ENCODE peak calls at places on chromosome 20, in seven cellular contexts. Q, D, S, V, F, X and Z are unnamed samples.

GRCh38 chr20:4090756-4091331 is 75.5 kb upstream of the RNF24 start:
- DNase-seq in Q (no peak), D (peak; percentile 95), S (no peak), V (no peak), F (no peak), X (no peak), Z (peak; percentile 66)

GRCh38 chr20:5171074-5171789 is 44.4 kb downstream of the CDS2 start:
- DNase-seq in Q (peak; percentile 51), D (no peak), S (peak; percentile 34), V (peak; percentile 40), F (no peak), X (no peak), Z (no peak)

GRCh38 chr20:5991623-5992441 is 41.4 kb downstream of the MCM8 start:
- DNase-seq in Q (no peak), D (peak; percentile 61), S (no peak), V (no peak), F (no peak), X (no peak), Z (no peak)

GRCh38 chr20:40942015-40942414 is 86.6 kb upstream of the TOP1 start:
- DNase-seq in Q (no peak), D (no peak), S (no peak), V (no peak), F (no peak), X (no peak), Z (peak; percentile 32)

GRCh38 chr20:58889334-58890072 is 37.0 kb downstream of the GNAS start:
- DNase-seq in Q (peak; percentile 52), D (no peak), S (no peak), V (no peak), F (peak; percentile 87), X (no peak), Z (peak; percentile 34)

GRCh38 chr20:60003776-60004175 is 45.6 kb downstream of the CDH26 start:
- DNase-seq in Q (no peak), D (no peak), S (no peak), V (no peak), F (no peak), X (no peak), Z (no peak)

GRCh38 chr20:47320990-47321805 is 35.3 kb downstream of the ZMYND8 start:
- DNase-seq in Q (no peak), D (no peak), S (no peak), V (no peak), F (no peak), X (no peak), Z (peak; percentile 57)

GRCh38 chr20:43959079-43959919 is 44.6 kb downstream of the TOX2 start:
- DNase-seq in Q (no peak), D (no peak), S (no peak), V (peak; percentile 30), F (peak; percentile 72), X (peak; percentile 81), Z (peak; percentile 56)

GRCh38 chr20:59508729-59509128 is 95.6 kb upstream of the PHACTR3 start:
- DNase-seq in Q (no peak), D (no peak), S (no peak), V (no peak), F (no peak), X (no peak), Z (peak; percentile 51)

GRCh38 chr20:36875702-36876472 is at the start of gene TLDC2:
- DNase-seq in Q (peak; percentile 10), D (no peak), S (no peak), V (no peak), F (peak; percentile 58), X (peak; percentile 50), Z (no peak)
- TF ChIP-seq POLR2A in Q (no peak), D (no peak), S (no peak), V (no peak), F (no peak), X (no peak), Z (no peak)

DNA sequence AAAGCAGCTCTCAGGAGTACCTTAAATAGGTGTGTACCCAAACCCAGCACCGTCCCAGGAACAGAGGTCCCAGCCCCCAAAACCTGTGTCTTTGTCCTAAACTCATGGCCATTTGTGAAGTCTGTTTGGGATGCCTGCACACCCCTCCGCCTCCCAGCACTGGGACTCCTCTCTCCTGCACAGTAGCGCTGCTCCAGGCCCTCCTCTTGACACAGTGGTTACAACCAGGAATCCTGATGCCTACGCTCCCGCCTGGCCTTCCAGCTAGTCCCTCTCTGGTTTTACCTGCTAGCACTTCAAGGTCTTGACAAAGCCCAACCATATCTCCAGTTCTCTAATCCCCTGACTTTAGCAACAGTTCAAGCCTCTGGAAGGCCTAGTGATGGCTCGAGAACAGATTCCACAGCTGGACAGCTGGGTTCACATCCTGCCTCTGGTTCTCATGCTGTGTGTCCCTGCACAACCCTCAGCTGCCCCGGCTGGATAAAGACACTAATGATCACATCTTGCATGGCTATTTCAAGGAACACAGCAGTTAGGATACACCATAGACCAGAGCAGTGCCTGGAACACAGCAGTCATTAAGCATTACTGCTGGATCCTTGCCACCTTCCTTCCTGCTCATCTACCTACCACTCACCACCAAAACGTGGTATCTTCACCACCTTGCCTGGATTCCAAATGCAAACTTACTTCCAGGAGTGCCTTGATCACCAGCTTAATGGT is 5.6 kb downstream of the PSMA7 start:
- DNase-seq in Q (no peak), D (no peak), S (no peak), V (no peak), F (no peak), X (no peak), Z (no peak)
- TF ChIP-seq POLR2A in Q (no peak), D (no peak), S (no peak), V (no peak), F (no peak), X (no peak), Z (no peak)

GRCh38 chr20:51600950-51601349 is 58.4 kb upstream of the NFATC2 start:
- DNase-seq in Q (no peak), D (no peak), S (no peak), V (no peak), F (no peak), X (no peak), Z (no peak)

GRCh38 chr20:51598581-51598980 is 56.1 kb upstream of the NFATC2 start:
- DNase-seq in Q (no peak), D (no peak), S (no peak), V (no peak), F (no peak), X (no peak), Z (no peak)

GRCh38 chr20:51600016-51600420 is 57.5 kb upstream of the NFATC2 start:
- DNase-seq in Q (no peak), D (no peak), S (no peak), V (no peak), F (no peak), X (no peak), Z (no peak)

GRCh38 chr20:51604851-51605250 is 62.3 kb upstream of the NFATC2 start:
- DNase-seq in Q (no peak), D (no peak), S (no peak), V (no peak), F (no peak), X (no peak), Z (no peak)

DNA sequence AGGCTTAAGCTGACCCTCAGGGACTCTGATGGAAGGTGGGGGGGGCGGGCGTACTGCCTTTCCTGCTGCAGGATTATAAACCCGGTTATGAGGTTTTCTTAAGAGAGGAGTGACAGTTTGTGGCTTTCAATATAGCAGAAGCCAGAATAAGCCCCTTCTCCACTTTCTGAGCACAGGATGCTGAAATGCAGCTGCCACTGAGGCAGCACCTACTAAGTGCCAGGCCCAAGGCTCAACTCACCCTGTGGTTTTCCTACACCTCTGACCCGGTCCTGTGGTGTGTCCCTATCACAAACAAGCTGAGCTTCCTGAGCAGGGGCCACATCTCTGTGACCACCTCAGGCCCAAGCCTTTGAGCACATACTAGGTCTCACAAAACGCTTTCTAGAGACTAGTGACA is 59.6 kb upstream of the NFATC2 start:
- DNase-seq in Q (no peak), D (no peak), S (no peak), V (no peak), F (no peak), X (no peak), Z (no peak)
- TF ChIP-seq POLR2A in Q (no peak), D (no peak), S (no peak), V (no peak), F (no peak), X (no peak), Z (no peak)

DNA sequence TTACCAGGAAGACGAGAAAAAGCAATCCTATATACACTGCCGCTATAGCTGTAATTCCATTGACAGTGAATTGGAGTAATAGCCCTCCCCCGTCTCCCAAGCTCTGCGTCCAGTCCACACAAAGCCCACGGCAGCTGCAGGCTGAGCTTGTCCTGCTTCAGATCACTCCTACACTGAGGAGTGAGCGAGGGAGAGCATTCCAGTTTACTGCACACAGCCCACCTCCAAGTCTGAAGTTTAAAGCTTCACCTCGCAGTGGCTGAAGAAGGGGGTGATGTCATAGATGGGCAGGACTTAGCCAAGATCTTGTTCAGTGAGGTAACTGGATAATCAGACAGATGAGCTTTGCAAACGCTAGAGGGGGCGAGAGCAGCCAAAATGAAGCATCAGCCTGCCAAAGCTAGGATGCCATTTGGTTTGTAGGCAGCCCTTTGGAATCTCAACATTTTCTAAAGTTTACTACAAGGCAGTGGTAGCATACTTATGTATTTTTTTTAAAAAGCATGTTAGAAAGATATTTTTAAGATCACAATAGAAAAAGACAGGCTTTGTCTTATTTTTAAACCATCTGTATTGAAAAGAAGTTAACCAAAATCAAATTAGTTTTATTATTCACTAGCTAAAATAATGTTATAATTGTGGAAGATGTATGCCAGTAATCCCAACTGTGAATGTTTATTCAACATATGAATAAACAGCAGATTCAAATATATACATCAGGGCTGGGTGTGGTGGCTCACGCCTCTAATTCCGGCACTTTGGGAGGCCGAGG is at the start of gene FLRT3:
- DNase-seq in Q (peak; percentile 77), D (peak; percentile 96), S (peak; percentile 86), V (peak; percentile 95), F (no peak), X (peak; percentile 80), Z (peak; percentile 77)
- TF ChIP-seq POLR2A in Q (peak; percentile 62), D (peak; percentile 66), S (peak; percentile 60), V (peak; percentile 52), F (no peak), X (peak; percentile 97), Z (no peak)

GRCh38 chr20:49870261-49870660 is 45.1 kb downstream of the SPATA2 start:
- DNase-seq in Q (no peak), D (no peak), S (no peak), V (no peak), F (peak; percentile 30), X (no peak), Z (no peak)

GRCh38 chr20:49868538-49868937 is 46.8 kb downstream of the SPATA2 start:
- DNase-seq in Q (no peak), D (no peak), S (no peak), V (no peak), F (peak; percentile 32), X (no peak), Z (peak; percentile 65)

GRCh38 chr20:49871391-49871948 is 43.9 kb downstream of the SPATA2 start:
- DNase-seq in Q (no peak), D (no peak), S (no peak), V (no peak), F (peak; percentile 11), X (no peak), Z (no peak)

GRCh38 chr20:49867453-49868215 is 47.7 kb downstream of the SPATA2 start:
- DNase-seq in Q (no peak), D (no peak), S (no peak), V (no peak), F (no peak), X (no peak), Z (peak; percentile 35)

DNA sequence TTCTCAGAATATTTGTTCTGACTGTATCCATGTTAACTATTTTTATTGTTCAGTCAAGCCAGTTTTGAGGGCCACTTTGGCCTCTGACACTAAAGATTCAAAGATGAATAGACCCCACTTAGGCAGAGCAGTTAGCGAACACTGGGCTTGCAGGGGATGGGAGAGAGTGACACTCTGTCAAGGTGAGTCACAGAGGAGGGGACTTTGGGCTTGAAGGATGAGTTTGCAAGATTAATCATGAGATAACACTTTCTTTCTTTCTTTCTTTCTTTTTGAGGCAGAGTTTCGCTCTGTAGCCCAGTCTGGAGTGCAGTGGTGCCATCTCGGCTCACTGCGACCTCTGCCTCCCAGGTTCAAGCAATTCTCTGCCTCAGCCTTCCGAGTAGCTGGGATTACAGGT is 46.4 kb downstream of the SPATA2 start:
- DNase-seq in Q (no peak), D (no peak), S (no peak), V (no peak), F (no peak), X (no peak), Z (no peak)
- TF ChIP-seq POLR2A in Q (no peak), D (no peak), S (no peak), V (no peak), F (no peak), X (no peak), Z (no peak)